ENCODE peak calls at places on chromosomes 4 and X, in five cellular contexts. D is GM12878, U is NT2/D1, V is H1, F is HepG2. L is an unnamed sample.

GRCh38 chr4:115580901-115581300 is 467.5 kb upstream of the NDST4 start:
- DNase-seq in D (no peak), U (no peak), V (no peak), F (no peak), L (no peak)

GRCh38 chr4:167290684-167291083 is 56.4 kb upstream of the SPOCK3 start:
- DNase-seq in D (no peak), U (no peak), V (no peak), F (no peak), L (no peak)

GRCh38 chrX:47216393-47216925 is 2.0 kb upstream of the CDK16 start:
- DNase-seq in D (no peak), U (no peak), V (no peak), F (no peak), L (no peak)

GRCh38 chr4:109979932-109980717 is 67.4 kb downstream of the EGF start:
- DNase-seq in D (no peak), U (no peak), V (no peak), F (no peak), L (no peak)

GRCh38 chr4:101621120-101621519 is 169.4 kb upstream of the BANK1 start:
- DNase-seq in D (no peak), U (no peak), V (no peak), F (no peak), L (no peak)

GRCh38 chr4:82623284-82623683 is 61.5 kb upstream of the TMEM150C start:
- DNase-seq in D (no peak), U (no peak), V (no peak), F (no peak), L (no peak)

GRCh38 chr4:168109527-168109926 is 17.2 kb downstream of the ANXA10 start:
- DNase-seq in D (no peak), U (no peak), V (no peak), F (no peak), L (no peak)

GRCh38 chr4:189981970-189982369 is 41.3 kb downstream of the FRG1 start:
- DNase-seq in D (no peak), U (no peak), V (no peak), F (no peak), L (no peak)

GRCh38 chr4:176137626-176138025 is 57.8 kb downstream of the SPATA4 start:
- DNase-seq in D (no peak), U (no peak), V (no peak), F (no peak), L (no peak)

GRCh38 chr4:106690487-106690886 is 321.9 kb upstream of the GIMD1 start:
- DNase-seq in D (no peak), U (no peak), V (no peak), F (no peak), L (no peak)

GRCh38 chrX:1025413-1025812 is 187.0 kb downstream of the CRLF2 start:
- DNase-seq in D (no peak), U (no peak), V (no peak), F (no peak), L (no peak)

GRCh38 chr4:19729873-19730735 is 521.6 kb upstream of the SLIT2 start:
- DNase-seq in D (no peak), U (no peak), V (no peak), F (no peak), L (no peak)

GRCh38 chrX:84339507-84340364 is 151.7 kb upstream of the RPS6KA6 start:
- DNase-seq in D (no peak), U (no peak), V (no peak), F (peak), L (peak)

GRCh38 chr4:37763164-37763444 is 63.4 kb upstream of the PGM2 start:
- DNase-seq in D (no peak), U (no peak), V (no peak), F (no peak), L (no peak)

GRCh38 chr4:37763831-37764230 is 62.7 kb upstream of the PGM2 start:
- DNase-seq in D (no peak), U (no peak), V (no peak), F (no peak), L (no peak)

GRCh38 chr4:37767546-37767945 is 58.9 kb upstream of the PGM2 start:
- DNase-seq in D (no peak), U (no peak), V (no peak), F (peak), L (no peak)

GRCh38 chr4:37767019-37767418 is 59.5 kb upstream of the PGM2 start:
- DNase-seq in D (no peak), U (no peak), V (no peak), F (no peak), L (no peak)

GRCh38 chr4:37765741-37766140 is 60.7 kb upstream of the PGM2 start:
- DNase-seq in D (peak), U (no peak), V (no peak), F (peak), L (no peak)
- TF ChIP-seq SUZ12 in D (no peak), U (no peak), V (no peak), F (no peak), L (no peak)

GRCh38 chr4:6563935-6564645 is 10.9 kb upstream of the MAN2B2 start:
- DNase-seq in D (no peak), U (no peak), V (no peak), F (no peak), L (no peak)
- TF ChIP-seq SUZ12 in D (no peak), U (no peak), V (peak), F (no peak), L (no peak)

DNA sequence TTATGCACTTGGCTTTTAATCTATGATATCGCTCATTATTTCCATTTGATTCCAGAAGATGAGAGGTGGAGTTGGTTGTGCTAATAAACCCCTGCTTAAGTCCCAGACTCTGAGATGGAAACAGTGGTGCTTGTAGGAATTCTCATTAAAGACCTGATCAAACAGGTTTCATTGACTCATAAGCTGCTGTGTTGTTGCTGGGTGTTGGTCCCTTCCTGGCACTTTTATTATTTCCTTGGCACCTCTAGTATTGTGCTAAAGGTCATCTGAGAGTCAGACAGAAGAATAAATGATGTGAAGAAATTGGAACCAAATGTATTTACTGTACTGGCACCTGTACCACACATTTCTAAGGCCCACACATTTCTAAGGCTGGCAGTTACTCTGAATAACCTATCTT is 544.7 kb upstream of the NR3C2 start:
- DNase-seq in D (no peak), U (no peak), V (no peak), F (no peak), L (no peak)
- TF ChIP-seq SUZ12 in D (no peak), U (no peak), V (no peak), F (no peak), L (no peak)

GRCh38 chr4:180164799-180165198 is 2078.4 kb upstream of the TENM3 start:
- DNase-seq in D (no peak), U (no peak), V (no peak), F (peak), L (peak)
- TF ChIP-seq SUZ12 in D (no peak), U (no peak), V (no peak), F (no peak), L (no peak)

DNA sequence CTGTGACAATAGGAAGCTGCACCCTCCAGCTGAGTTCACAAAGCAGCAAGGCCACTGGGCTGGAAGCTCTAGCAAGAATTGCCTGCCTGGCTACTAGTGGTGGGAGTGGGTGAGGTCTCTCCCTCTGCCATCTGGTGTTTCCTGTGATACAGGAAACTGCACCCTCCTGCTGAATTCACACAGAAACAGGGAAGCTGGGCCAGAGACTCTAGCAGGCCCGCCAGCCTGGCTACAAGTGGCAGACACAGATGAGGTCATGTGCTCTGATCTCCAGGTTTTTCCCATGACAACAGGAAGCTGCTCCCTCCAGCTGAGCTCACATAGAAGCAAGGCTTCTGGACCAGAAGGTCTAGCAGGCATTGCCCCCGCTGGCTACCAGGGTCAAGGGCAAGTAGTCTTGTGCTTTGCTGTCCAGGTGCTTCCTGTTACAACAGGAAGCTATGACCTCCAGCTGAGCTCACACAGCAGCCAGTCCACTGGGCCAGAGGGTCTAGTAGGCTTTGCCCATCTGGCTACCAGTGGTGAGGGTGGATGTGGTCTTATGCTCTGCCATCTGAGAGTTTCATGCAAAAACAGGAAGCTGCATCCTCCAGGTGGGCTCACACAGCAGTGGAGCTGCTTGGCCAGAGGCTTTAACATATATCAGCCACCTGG is 41.5 kb upstream of the ZXDA start:
- DNase-seq in D (no peak), U (no peak), V (no peak), F (no peak), L (no peak)
- TF ChIP-seq SUZ12 in D (no peak), U (no peak), V (no peak), F (no peak), L (no peak)